ENCODE peak calls at places on chromosomes 4 and X, in seven cellular contexts. Y, F, Z, N, B, R and O are unnamed samples.
A peak's percentile ranks its signal among the peaks of the same experiment; 100 is the strongest.

GRCh38 chrX:53239474-53239873 is 14.5 kb upstream of the KDM5C start:
- DNase-seq in Y (peak; percentile 60), F (peak; percentile 6), Z (no peak), N (no peak), B (no peak), R (no peak), O (no peak)

GRCh38 chr4:143085224-143085623 is 99.5 kb upstream of the USP38 start:
- DNase-seq in Y (no peak), F (peak; percentile 19), Z (no peak), N (no peak), B (no peak), R (no peak), O (no peak)

GRCh38 chrX:150542846-150543229 is 25.6 kb upstream of the MTM1 start:
- DNase-seq in Y (no peak), F (no peak), Z (no peak), N (peak; percentile 48), B (no peak), R (no peak), O (no peak)

GRCh38 chrX:109261279-109261678 is 220.6 kb downstream of the GUCY2F start:
- DNase-seq in Y (no peak), F (no peak), Z (no peak), N (no peak), B (no peak), R (no peak), O (no peak)

GRCh38 chr4:131613824-131614216 is 1535.3 kb upstream of the PCDH10 start:
- DNase-seq in Y (no peak), F (peak; percentile 2), Z (no peak), N (peak; percentile 6), B (no peak), R (no peak), O (no peak)

GRCh38 chr4:138537739-138538138 is 295.6 kb upstream of the SLC7A11 start:
- DNase-seq in Y (no peak), F (no peak), Z (no peak), N (no peak), B (no peak), R (no peak), O (no peak)

GRCh38 chr4:48297447-48297846 is 27.8 kb upstream of the TEC start:
- DNase-seq in Y (no peak), F (no peak), Z (no peak), N (no peak), B (no peak), R (no peak), O (no peak)

GRCh38 chr4:72701987-72702819 is 133.2 kb upstream of the ADAMTS3 start:
- DNase-seq in Y (peak; percentile 32), F (peak; percentile 70), Z (no peak), N (peak; percentile 28), B (no peak), R (no peak), O (peak; percentile 11)

GRCh38 chr4:8355864-8356565 is 84.5 kb downstream of the ACOX3 start:
- DNase-seq in Y (no peak), F (no peak), Z (no peak), N (no peak), B (no peak), R (no peak), O (no peak)

GRCh38 chrX:110394653-110395052 is 36.0 kb downstream of the RTL9 start:
- DNase-seq in Y (no peak), F (peak; percentile 87), Z (no peak), N (no peak), B (no peak), R (peak; percentile 94), O (no peak)